ENCODE peak calls at places on chromosomes 12 and 14, in five cellular contexts. C is naive B cell, Z is HCT116, B is NCI-H526 treated with DMSO at 0.1 percent for 48 hours, N is NCI-H1105 treated with DMSO at 0.1 percent for 48 hours. R is an unnamed sample.
A peak's percentile ranks its signal among the peaks of the same experiment; 100 is the strongest.

GRCh38 chr12:100798799-100799198 is 4.2 kb downstream of the ANO4 start:
- DNase-seq in C (no peak), B (no peak), N (no peak), Z (no peak), R (no peak)

GRCh38 chr12:65540140-65540539 is 261.7 kb downstream of the MSRB3 start:
- DNase-seq in Z (no peak), B (no peak), C (no peak), N (no peak), R (no peak)

GRCh38 chr12:45907955-45908354 is 82.4 kb downstream of the SCAF11 start:
- DNase-seq in C (no peak), Z (no peak), N (no peak), B (no peak), R (no peak)

GRCh38 chr12:47799357-47799955 is 20.2 kb downstream of the HDAC7 start:
- DNase-seq in Z (no peak), N (no peak), B (no peak), C (no peak), R (no peak)

GRCh38 chr14:96582995-96583394 is 80.8 kb downstream of the PAPOLA start:
- DNase-seq in N (no peak), B (no peak), Z (no peak), C (no peak), R (no peak)

GRCh38 chr12:82415402-82415801 is 57.1 kb downstream of the METTL25 start:
- DNase-seq in N (no peak), C (no peak), B (no peak), Z (no peak), R (no peak)

GRCh38 chr14:39025810-39026627 is 77.0 kb downstream of the SEC23A start:
- DNase-seq in B (no peak), C (no peak), N (peak; percentile 33), Z (no peak), R (no peak)

GRCh38 chr12:103282124-103282523 is 213.6 kb downstream of the C12orf42 start:
- DNase-seq in Z (no peak), B (no peak), N (no peak), C (no peak), R (no peak)

GRCh38 chr12:113416091-113416754 is 6.0 kb upstream of the SDSL start:
- DNase-seq in C (peak; percentile 6), N (no peak), B (no peak), Z (no peak), R (no peak)

GRCh38 chr12:2752676-2753371 is 41.9 kb upstream of the FKBP4 start:
- DNase-seq in N (peak; percentile 15), B (no peak), C (peak; percentile 50), Z (peak; percentile 16), R (peak; percentile 71)

GRCh38 chr12:93753838-93754429 is 76.8 kb downstream of the CRADD start:
- DNase-seq in N (no peak), Z (no peak), B (no peak), C (no peak), R (no peak)

GRCh38 chr14:85597701-85598100 is 67.8 kb downstream of the FLRT2 start:
- DNase-seq in C (no peak), B (no peak), N (no peak), Z (no peak), R (no peak)

GRCh38 chr12:123055281-123055766 is 74.8 kb downstream of the ARL6IP4 start:
- DNase-seq in C (no peak), Z (no peak), B (no peak), N (no peak), R (no peak)

GRCh38 chr12:120013659-120014380 is 24.8 kb downstream of the BICDL1 start:
- DNase-seq in N (no peak), C (no peak), Z (peak; percentile 35), B (no peak), R (peak; percentile 15)

GRCh38 chr12:116594325-116595038 is 35.3 kb downstream of the MAP1LC3B2 start:
- DNase-seq in Z (no peak), B (no peak), N (no peak), C (peak; percentile 87), R (no peak)

GRCh38 chr14:93033983-93034670 is 81.6 kb downstream of the ITPK1 start:
- DNase-seq in B (no peak), Z (no peak), C (peak; percentile 23), N (no peak), R (peak; percentile 62)

GRCh38 chr12:79927772-79928474 is 7.0 kb downstream of the PPP1R12A start:
- DNase-seq in C (no peak), N (no peak), B (no peak), Z (no peak), R (no peak)

GRCh38 chr12:56336361-56337167 is 2.1 kb upstream of the IL23A start:
- DNase-seq in B (no peak), C (no peak), N (no peak), Z (no peak), R (peak; percentile 46)

GRCh38 chr14:93893550-93894329 is 33.4 kb upstream of the FAM181A start:
- DNase-seq in N (no peak), C (no peak), Z (no peak), B (no peak), R (no peak)

GRCh38 chr12:49891012-49891411 is 12.7 kb downstream of the FAIM2 start:
- DNase-seq in C (no peak), N (no peak), Z (no peak), B (no peak), R (no peak)

GRCh38 chr12:86261142-86261541 is 5.0 kb upstream of the MGAT4C start:
- DNase-seq in Z (no peak), B (no peak), C (no peak), N (no peak), R (no peak)

GRCh38 chr12:130463259-130463658 is 125.6 kb downstream of the PIWIL1 start:
- DNase-seq in B (no peak), N (no peak), Z (no peak), C (no peak), R (no peak)

GRCh38 chr12:6469092-6469491 is 1.4 kb downstream of the VAMP1 start:
- DNase-seq in C (no peak), Z (no peak), B (no peak), N (no peak), R (no peak)

GRCh38 chr12:49871263-49871561 is 28.3 kb upstream of the BCDIN3D start:
- DNase-seq in N (no peak), Z (no peak), B (no peak), C (no peak), R (no peak)

GRCh38 chr12:115172521-115172920 is 488.5 kb upstream of the TBX3 start:
- DNase-seq in Z (no peak), C (no peak), N (no peak), B (no peak), R (no peak)

GRCh38 chr14:93081875-93082570 is 33.7 kb downstream of the ITPK1 start:
- DNase-seq in N (no peak), B (no peak), C (no peak), Z (no peak), R (no peak)

GRCh38 chr14:89240414-89240813 is 176.6 kb downstream of the FOXN3 start:
- DNase-seq in Z (no peak), C (no peak), N (no peak), B (no peak), R (no peak)

GRCh38 chr14:34231626-34232025 is 230.4 kb downstream of the SPTSSA start:
- DNase-seq in B (no peak), C (no peak), N (no peak), Z (no peak), R (no peak)

GRCh38 chr14:77613207-77613606 is 3.2 kb downstream of the SPTLC2 start:
- DNase-seq in N (no peak), Z (no peak), C (no peak), B (no peak), R (no peak)

GRCh38 chr12:3097186-3097804 is 20.1 kb downstream of the TSPAN9 start:
- DNase-seq in N (peak; percentile 58), Z (no peak), B (no peak), C (no peak), R (peak; percentile 59)

GRCh38 chr14:30191639-30192279 is 264.1 kb upstream of the PRKD1 start:
- DNase-seq in B (no peak), N (no peak), Z (no peak), C (no peak), R (no peak)

GRCh38 chr14:70358631-70359030 is 852 bp downstream of the COX16 start:
- DNase-seq in B (no peak), N (no peak), Z (no peak), C (no peak), R (no peak)

GRCh38 chr14:73757381-73757780 is 43.2 kb upstream of the PNMA1 start:
- DNase-seq in B (no peak), C (no peak), Z (no peak), N (no peak), R (no peak)

GRCh38 chr14:100786131-100786530 is 39.8 kb upstream of the MEG3 start:
- DNase-seq in B (no peak), C (no peak), N (no peak), Z (no peak), R (no peak)